ENCODE peak calls at places on chromosomes 3 and 15, in four cellular contexts. P, Z, C and J are unnamed samples.

GRCh38 chr3:184683900-184684560 is 27.8 kb downstream of the MAGEF1 start:
- DNase-seq in Z (no peak), P (no peak), C (no peak), J (peak)

GRCh38 chr15:85545185-85545584 is 164.8 kb downstream of the AKAP13 start:
- DNase-seq in C (no peak), Z (no peak), P (no peak), J (no peak)

GRCh38 chr3:155252535-155252934 is 40.9 kb downstream of the STRIT1 start:
- DNase-seq in C (no peak), P (no peak), Z (no peak), J (no peak)

GRCh38 chr15:77016321-77016695 is 21.4 kb downstream of the PSTPIP1 start:
- DNase-seq in C (no peak), P (no peak), Z (no peak), J (no peak)

GRCh38 chr15:101625980-101626379 is 26.2 kb downstream of the TM2D3 start:
- DNase-seq in C (no peak), Z (no peak), P (no peak), J (no peak)

GRCh38 chr15:88725305-88726220 is 77.7 kb upstream of the ACAN start:
- DNase-seq in P (no peak), C (no peak), Z (no peak), J (no peak)

GRCh38 chr3:130839815-130840214 is 54.1 kb upstream of the ATP2C1 start:
- DNase-seq in P (peak), C (no peak), Z (no peak), J (no peak)

GRCh38 chr3:181326637-181327223 is 337.2 kb upstream of the DNAJC19 start:
- DNase-seq in Z (peak), C (no peak), P (no peak), J (no peak)

GRCh38 chr3:63588897-63589296 is 63.6 kb upstream of the SNTN start:
- DNase-seq in Z (peak), P (no peak), C (no peak), J (no peak)

GRCh38 chr3:69084668-69085542 is at the start of gene ARL6IP5:
- DNase-seq in Z (peak), C (peak), P (peak), J (peak)

GRCh38 chr3:127396473-127396872 is 108.6 kb upstream of the PRR20G start:
- DNase-seq in Z (no peak), C (no peak), P (peak), J (no peak)

GRCh38 chr3:160448845-160449659 is 534 bp downstream of the TRIM59 start:
- DNase-seq in C (no peak), P (no peak), Z (no peak), J (peak)

GRCh38 chr3:109806929-109807328 is 469.6 kb upstream of the DPPA4 start:
- DNase-seq in Z (peak), C (no peak), P (no peak), J (no peak)

GRCh38 chr15:39584266-39584659 is 3.4 kb downstream of the THBS1 start:
- DNase-seq in Z (no peak), C (no peak), P (no peak), J (no peak)

GRCh38 chr15:39584662-39585393 is 3.9 kb downstream of the THBS1 start:
- DNase-seq in P (no peak), C (no peak), Z (no peak), J (no peak)

GRCh38 chr15:39585871-39586301 is 5.0 kb downstream of the THBS1 start:
- DNase-seq in P (no peak), Z (no peak), C (no peak), J (no peak)

GRCh38 chr15:39586387-39587171 is 5.7 kb downstream of the THBS1 start:
- DNase-seq in Z (no peak), P (no peak), C (no peak), J (no peak)

DNA sequence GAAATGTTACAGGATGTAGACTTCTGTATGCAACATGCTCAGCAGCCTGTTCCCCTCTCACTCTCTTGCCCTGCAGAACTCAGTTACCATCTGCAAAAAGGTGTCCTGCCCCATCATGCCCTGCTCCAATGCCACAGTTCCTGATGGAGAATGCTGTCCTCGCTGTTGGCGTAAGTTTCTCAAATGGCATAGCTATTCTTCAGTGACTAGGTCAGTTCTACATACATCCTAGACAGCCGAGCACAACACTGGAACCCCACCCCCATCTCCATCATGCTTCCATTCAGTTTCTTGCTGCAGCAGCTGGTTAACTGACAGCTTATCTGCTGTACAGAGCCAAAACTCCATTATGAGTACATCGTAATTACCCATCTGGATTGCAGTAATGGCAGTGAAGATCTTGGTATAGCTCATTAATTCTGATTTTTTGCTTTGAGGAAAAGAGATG is 4.5 kb downstream of the THBS1 start:
- DNase-seq in P (no peak), C (no peak), Z (no peak), J (no peak)
- TF ChIP-seq CHD2 in P (no peak), C (no peak), Z (no peak), J (no peak)

GRCh38 chr15:65653781-65654521 is 32.2 kb downstream of the SLC24A1 start:
- DNase-seq in Z (no peak), C (no peak), P (no peak), J (no peak)
- TF ChIP-seq NRF1 in Z (no peak), C (no peak), P (no peak), J (no peak)

DNA sequence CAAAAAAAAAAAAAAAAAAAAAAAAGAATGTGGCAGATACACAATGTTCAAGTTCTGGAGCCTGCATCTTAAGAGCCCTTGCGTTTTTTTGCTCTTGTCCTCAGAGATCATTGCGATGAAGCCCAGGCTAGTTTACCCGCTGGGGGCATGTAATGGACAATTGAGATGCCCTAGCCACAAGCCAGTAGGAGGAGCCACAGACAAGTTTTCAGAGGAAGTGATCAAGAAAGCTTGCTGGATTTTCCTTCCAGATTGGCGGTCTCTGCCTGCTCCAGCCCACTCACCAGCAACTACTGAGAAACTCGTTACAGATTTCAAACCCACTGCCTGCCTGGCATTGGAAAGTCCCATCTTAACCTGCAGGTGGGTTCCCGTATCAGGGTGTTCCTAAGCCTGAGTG is 192.1 kb upstream of the EOMES start:
- DNase-seq in P (peak), Z (no peak), C (no peak), J (peak)
- TF ChIP-seq CHD2 in P (no peak), Z (no peak), C (no peak), J (no peak)

DNA sequence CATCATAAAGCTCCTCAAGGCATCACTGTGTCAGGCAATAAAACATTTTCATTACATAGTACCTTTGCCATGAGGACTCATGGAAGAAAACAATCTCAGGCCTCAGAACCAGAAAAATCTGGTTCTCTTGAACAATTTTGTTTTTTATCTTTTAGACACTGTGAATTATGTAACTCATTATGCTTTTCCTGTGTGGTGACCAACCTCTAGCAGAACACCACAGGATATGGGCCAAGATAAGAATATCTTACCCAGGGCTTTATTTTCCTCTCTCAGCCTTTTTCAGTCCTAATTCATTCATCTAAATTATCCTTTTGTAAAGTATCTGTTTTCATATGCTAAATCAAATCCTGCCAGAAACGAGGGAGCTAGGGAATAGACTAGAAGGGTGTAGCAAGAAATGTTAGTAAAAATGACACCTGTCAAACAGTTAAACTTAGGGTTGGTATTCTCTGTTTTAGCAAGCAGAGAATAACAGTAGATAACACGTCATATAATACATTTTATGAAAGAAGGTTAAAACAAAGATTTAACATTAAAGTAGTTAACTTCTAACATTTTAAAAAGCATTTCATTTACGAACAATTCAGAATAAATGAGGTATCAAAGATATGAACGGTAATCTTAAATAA is 111.1 kb downstream of the FBXL22 start:
- DNase-seq in P (no peak), C (no peak), Z (no peak), J (peak)
- TF ChIP-seq NRF1 in P (no peak), C (no peak), Z (no peak), J (no peak)

GRCh38 chr15:30953183-30953582 is 38.2 kb downstream of the MTMR10 start:
- DNase-seq in P (no peak), Z (no peak), C (no peak), J (no peak)
- TF ChIP-seq CHD2 in P (no peak), Z (no peak), C (no peak), J (no peak)

DNA sequence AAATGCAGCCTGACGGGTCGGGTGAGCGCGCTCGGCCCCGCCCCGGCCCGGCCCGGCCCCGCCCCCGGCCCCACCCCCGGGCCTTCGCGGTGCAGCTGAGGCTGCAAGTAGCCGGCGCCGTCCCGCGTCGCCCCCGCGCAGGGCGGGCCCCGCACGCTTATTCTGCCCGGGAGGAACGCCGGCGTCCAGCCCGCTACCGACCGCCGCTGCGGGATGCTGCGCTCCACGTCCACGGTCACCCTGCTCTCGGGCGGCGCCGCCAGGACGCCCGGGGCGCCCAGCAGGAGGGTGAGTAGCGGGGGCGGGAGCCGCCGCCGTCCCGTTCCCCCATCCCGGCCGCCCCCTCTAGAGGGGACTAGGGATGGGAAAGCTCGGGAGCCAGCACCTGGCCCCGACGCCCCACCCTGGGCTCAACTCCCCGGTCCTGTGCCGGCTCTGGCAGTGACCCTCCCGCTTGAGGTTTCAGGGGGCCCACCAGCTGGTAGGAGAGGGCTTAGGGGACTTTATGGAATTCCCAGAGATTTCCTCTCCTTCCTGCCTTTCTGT is at the start of gene MYZAP:
- DNase-seq in Z (peak), P (peak), C (no peak), J (peak)
- TF ChIP-seq NRF1 in Z (no peak), P (no peak), C (no peak), J (no peak)